ENCODE peak calls at places on chromosome 20, in four cellular contexts. S is stomach, E is IMR-90, K is heart left ventricle. P is an unnamed sample.

GRCh38 chr20:53247460-53248103 is 275.4 kb downstream of the TSHZ2 start:
- DNase-seq in S (no peak), E (no peak), K (no peak), P (no peak)

GRCh38 chr20:56200456-56200855 is 48.1 kb upstream of the MC3R start:
- DNase-seq in S (no peak), E (no peak), K (no peak), P (no peak)

GRCh38 chr20:61567204-61567603 is 315.1 kb downstream of the CDH4 start:
- DNase-seq in S (no peak), E (no peak), K (no peak), P (no peak)

GRCh38 chr20:4973330-4974097 is 27.8 kb downstream of the SLC23A2 start:
- DNase-seq in S (peak; percentile 43), E (peak; percentile 90), K (no peak), P (no peak)

GRCh38 chr20:49909499-49910339 is 5.6 kb downstream of the SPATA2 start:
- DNase-seq in S (no peak), E (no peak), K (peak; percentile 71), P (peak; percentile 78)

GRCh38 chr20:62595491-62595890 is 46.8 kb upstream of the SLCO4A1 start:
- DNase-seq in S (peak; percentile 67), E (peak; percentile 55), K (peak; percentile 73), P (no peak)

GRCh38 chr20:40564997-40565680 is 123.9 kb downstream of the MAFB start:
- DNase-seq in S (no peak), E (peak; percentile 51), K (no peak), P (no peak)

GRCh38 chr20:39106791-39107190 is 144.6 kb downstream of the DHX35 start:
- DNase-seq in S (no peak), E (no peak), K (no peak), P (no peak)

GRCh38 chr20:19889011-19889953 is 127.9 kb upstream of the NAA20 start:
- DNase-seq in S (no peak), E (peak; percentile 76), K (peak; percentile 71), P (no peak)

GRCh38 chr20:49948809-49949507 is 12.8 kb downstream of the RNF114 start:
- DNase-seq in S (no peak), E (peak; percentile 99), K (no peak), P (no peak)

GRCh38 chr20:13649548-13649947 is 10.8 kb upstream of the TASP1 start:
- DNase-seq in S (no peak), E (no peak), K (peak; percentile 68), P (peak; percentile 28)

GRCh38 chr20:2405693-2406065 is 25.0 kb downstream of the TGM6 start:
- DNase-seq in S (no peak), E (no peak), K (no peak), P (no peak)

GRCh38 chr20:14866841-14867514 is 529.6 kb upstream of the FLRT3 start:
- DNase-seq in S (no peak), E (no peak), K (no peak), P (no peak)

GRCh38 chr20:11054266-11055025 is 380.6 kb upstream of the JAG1 start:
- DNase-seq in S (no peak), E (no peak), K (no peak), P (no peak)

GRCh38 chr20:8005033-8005432 is 14.5 kb downstream of the TMX4 start:
- DNase-seq in S (no peak), E (no peak), K (no peak), P (no peak)

GRCh38 chr20:57162253-57162652 is 104.2 kb downstream of the BMP7 start:
- DNase-seq in S (no peak), E (no peak), K (no peak), P (no peak)

GRCh38 chr20:25624500-25624939 is 706 bp upstream of the NANP start:
- DNase-seq in S (no peak), E (no peak), K (no peak), P (no peak)

GRCh38 chr20:3654326-3655031 is 8.7 kb downstream of the GFRA4 start:
- DNase-seq in S (no peak), E (no peak), K (no peak), P (no peak)

GRCh38 chr20:31811796-31812728 is 7.1 kb upstream of the MYLK2 start:
- DNase-seq in S (no peak), E (peak; percentile 96), K (peak; percentile 47), P (peak; percentile 90)

GRCh38 chr20:297925-298754 is 770 bp downstream of the ZCCHC3 start:
- DNase-seq in S (peak; percentile 66), E (peak; percentile 71), K (peak; percentile 80), P (peak; percentile 61)

GRCh38 chr20:36306557-36307411 is 645 bp downstream of the DLGAP4 start:
- DNase-seq in S (peak; percentile 24), E (no peak), K (no peak), P (no peak)

GRCh38 chr20:8438748-8439147 is 306.7 kb downstream of the PLCB1 start:
- DNase-seq in S (no peak), E (no peak), K (no peak), P (no peak)

GRCh38 chr20:52193886-52194545 is 2.4 kb upstream of the ZFP64 start:
- DNase-seq in S (no peak), E (no peak), K (no peak), P (no peak)

GRCh38 chr20:63620991-63621390 is 5.9 kb downstream of the GMEB2 start:
- DNase-seq in S (no peak), E (no peak), K (no peak), P (no peak)

GRCh38 chr20:49268600-49269365 is 9.1 kb downstream of the ZNFX1 start:
- DNase-seq in S (no peak), E (peak; percentile 81), K (no peak), P (no peak)

GRCh38 chr20:32448306-32449056 is 90.3 kb downstream of the ASXL1 start:
- DNase-seq in S (no peak), E (no peak), K (peak; percentile 25), P (no peak)

GRCh38 chr20:1711826-1712601 is 54.4 kb upstream of the SIRPG start:
- DNase-seq in S (no peak), E (no peak), K (no peak), P (no peak)

GRCh38 chr20:7505152-7505834 is 435.0 kb downstream of the HAO1 start:
- DNase-seq in S (no peak), E (no peak), K (no peak), P (no peak)

GRCh38 chr20:44664127-44664526 is 12.6 kb upstream of the ADA start:
- DNase-seq in S (no peak), E (no peak), K (no peak), P (no peak)
- H3K27me3 ChIP-seq in S (no peaks in the 10 kb centered on the region), E (peaks cover 29% of the 10 kb centered on the region), K (no peaks in the 10 kb centered on the region), P (peaks cover 5% of the 10 kb centered on the region)

DNA sequence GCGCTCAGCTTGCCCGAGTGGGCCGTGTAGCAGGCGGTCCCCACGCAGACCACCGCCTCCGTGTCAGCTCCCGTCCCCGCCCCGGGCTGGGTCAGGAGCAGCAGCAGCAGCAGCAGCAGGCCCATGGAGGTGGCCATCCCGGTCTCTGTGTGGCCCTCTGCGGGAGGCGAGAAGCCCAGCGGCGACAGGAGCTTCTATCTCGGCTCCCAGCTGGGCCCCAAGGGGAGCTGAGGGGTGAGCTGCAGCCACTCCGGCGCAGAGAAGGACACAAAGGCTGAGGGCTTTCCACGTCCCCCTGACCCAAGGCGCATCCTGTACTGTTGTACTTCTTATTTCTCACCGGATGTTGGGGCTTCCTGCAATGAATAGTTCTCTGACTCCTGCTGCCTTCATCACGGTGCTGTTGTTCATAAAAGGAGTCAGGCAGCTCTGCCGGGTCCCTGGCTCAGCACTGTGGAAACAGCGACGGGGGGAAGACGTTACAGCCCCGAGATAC is at the start of gene CD93:
- DNase-seq in S (no peak), E (peak; percentile 10), K (peak; percentile 73), P (no peak)
- TF ChIP-seq POLR2A in S (no peak), E (no peak), K (no peak), P (peak; percentile 73)

GRCh38 chr20:37915434-37915787 is 12.5 kb downstream of the VSTM2L start:
- DNase-seq in S (no peak), E (no peak), K (no peak), P (no peak)
- H3K4me3 ChIP-seq in S (no peak overlapping the region), E (no peak overlapping the region), K (no peak overlapping the region), P (peak overlapping the region; percentile 32)

DNA sequence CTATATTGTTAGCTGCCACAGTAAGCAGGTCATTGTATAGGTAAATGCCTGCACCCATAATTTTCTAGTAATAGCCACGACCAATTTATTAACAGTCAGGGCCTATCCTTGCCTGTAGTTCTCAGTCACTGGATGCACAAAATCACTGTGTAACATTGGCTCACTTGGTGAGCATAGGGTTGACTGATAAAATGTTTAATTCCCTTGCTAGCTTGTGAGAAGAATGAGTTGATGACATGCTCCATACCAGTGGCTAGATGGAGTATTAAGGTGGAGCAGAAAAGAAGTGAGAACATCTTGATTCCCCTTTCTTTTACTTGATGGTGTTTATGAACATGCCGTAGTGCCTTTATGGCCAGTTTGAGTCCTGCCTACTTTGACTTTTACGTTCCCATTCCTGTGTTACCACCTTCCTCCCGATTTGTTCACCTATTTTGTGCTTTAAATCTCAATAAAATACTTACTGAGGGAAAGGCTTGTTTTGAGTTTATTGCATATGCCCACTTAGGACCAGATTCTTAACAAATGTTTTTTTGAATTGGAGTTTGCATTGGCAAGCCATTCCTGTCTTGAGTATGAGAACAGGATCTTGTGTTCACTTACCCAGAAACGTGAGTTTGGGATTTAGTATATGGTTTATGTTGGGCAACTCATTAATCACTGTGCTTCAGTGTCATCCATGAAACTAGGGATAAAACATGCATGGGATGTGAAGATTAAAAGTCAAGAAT is 5.6 kb downstream of the SRSF6 start:
- DNase-seq in S (no peak), E (no peak), K (no peak), P (no peak)
- H3K27me3 ChIP-seq in S (no peaks in the 10 kb centered on the region), E (no peaks in the 10 kb centered on the region), K (no peaks in the 10 kb centered on the region), P (no peaks in the 10 kb centered on the region)

GRCh38 chr20:24441600-24441999 is 27.8 kb upstream of the SYNDIG1 start:
- DNase-seq in S (no peak), E (no peak), K (no peak), P (no peak)
- TF ChIP-seq POLR2A in S (no peak), E (no peak), K (no peak), P (no peak)

GRCh38 chr20:21308340-21308739 is 5.2 kb downstream of the XRN2 start:
- DNase-seq in S (no peak), E (no peak), K (no peak), P (no peak)
- H3K4me3 ChIP-seq in S (no peak overlapping the region), E (no peak overlapping the region), K (no peak overlapping the region), P (no peak overlapping the region)